ENCODE peak calls at places on chromosomes 3 and 15, in nine cellular contexts. Z is NCI-H1417, W is WTC11, J is occipital lobe, F is 8988T, X is HTR-8/SVneo, B is AG08396, K is tibial artery, N is Ammon's horn. H is an unnamed sample.

GRCh38 chr3:69368129-69368741 is 17.7 kb downstream of the FRMD4B start:
- DNase-seq in Z (no peak), W (no peak), J (no peak), F (no peak), X (no peak), B (no peak), K (no peak), N (no peak), H (no peak)

GRCh38 chr3:193816656-193817311 is 223.8 kb downstream of the OPA1 start:
- DNase-seq in Z (peak; percentile 16), W (peak; percentile 84), J (peak; percentile 19), F (no peak), X (no peak), B (peak; percentile 34), K (no peak), N (peak; percentile 58), H (peak; percentile 82)

GRCh38 chr15:74545776-74546656 is 5.0 kb downstream of the ARID3B start:
- DNase-seq in Z (peak; percentile 96), W (peak; percentile 23), J (peak; percentile 98), F (peak; percentile 65), X (peak; percentile 96), B (peak; percentile 97), K (peak; percentile 97), N (peak; percentile 97), H (peak; percentile 99)

GRCh38 chr3:178129109-178129508 is 407.1 kb upstream of the KCNMB2 start:
- DNase-seq in Z (no peak), W (no peak), J (no peak), F (no peak), X (no peak), B (no peak), K (no peak), N (no peak), H (no peak)

GRCh38 chr15:81297147-81297572 is 26.8 kb downstream of the STARD5 start:
- DNase-seq in Z (no peak), W (no peak), J (no peak), F (no peak), X (peak; percentile 22), B (peak; percentile 53), K (peak; percentile 60), N (no peak), H (no peak)

GRCh38 chr3:73680696-73681095 is 56.0 kb upstream of the PDZRN3 start:
- DNase-seq in Z (no peak), W (no peak), J (no peak), F (no peak), X (no peak), B (no peak), K (no peak), N (no peak), H (no peak)

GRCh38 chr3:154904328-154904727 is 175.8 kb upstream of the MME start:
- DNase-seq in Z (no peak), W (no peak), J (no peak), F (no peak), X (peak; percentile 41), B (peak; percentile 15), K (no peak), N (no peak), H (no peak)

GRCh38 chr3:47895241-47895640 is 92.3 kb downstream of the DHX30 start:
- DNase-seq in Z (no peak), W (no peak), J (no peak), F (no peak), X (no peak), B (no peak), K (no peak), N (no peak), H (no peak)

GRCh38 chr3:154144825-154145465 is 23.8 kb downstream of the ARHGEF26 start:
- DNase-seq in Z (peak; percentile 43), W (no peak), J (no peak), F (no peak), X (no peak), B (no peak), K (no peak), N (no peak), H (no peak)

GRCh38 chr3:169841171-169841570 is 28.5 kb upstream of the LRRC34 start:
- DNase-seq in Z (peak; percentile 5), W (no peak), J (no peak), F (no peak), X (no peak), B (no peak), K (no peak), N (no peak), H (no peak)

GRCh38 chr15:73284073-73284472 is 84.7 kb downstream of the HCN4 start:
- DNase-seq in Z (no peak), W (no peak), J (no peak), F (no peak), X (peak; percentile 77), B (no peak), K (no peak), N (no peak), H (no peak)

GRCh38 chr3:186220365-186220764 is 111.5 kb upstream of the ETV5 start:
- DNase-seq in Z (no peak), W (no peak), J (no peak), F (no peak), X (no peak), B (no peak), K (no peak), N (no peak), H (no peak)

GRCh38 chr3:99817437-99818240 is at the start of gene CMSS1:
- DNase-seq in Z (peak; percentile 90), W (peak; percentile 94), J (peak; percentile 87), F (peak; percentile 49), X (peak; percentile 79), B (peak; percentile 94), K (peak; percentile 95), N (peak; percentile 95), H (peak; percentile 96)

GRCh38 chr15:84811151-84811550 is 6.0 kb upstream of the ALPK3 start:
- DNase-seq in Z (no peak), W (no peak), J (no peak), F (no peak), X (no peak), B (no peak), K (no peak), N (no peak), H (no peak)

GRCh38 chr15:60548101-60548500 is 69.2 kb upstream of the ICE2 start:
- DNase-seq in Z (peak; percentile 79), W (no peak), J (no peak), F (no peak), X (no peak), B (no peak), K (no peak), N (no peak), H (no peak)

GRCh38 chr15:90421527-90421926 is 33.5 kb downstream of the IQGAP1 start:
- DNase-seq in Z (no peak), W (no peak), J (no peak), F (no peak), X (no peak), B (no peak), K (no peak), N (no peak), H (no peak)

GRCh38 chr3:169348981-169349942 is 314.2 kb downstream of the MECOM start:
- DNase-seq in Z (no peak), W (no peak), J (no peak), F (no peak), X (no peak), B (peak; percentile 8), K (no peak), N (no peak), H (no peak)

GRCh38 chr3:85567074-85567676 is 608.4 kb downstream of the CADM2 start:
- DNase-seq in Z (peak; percentile 53), W (peak; percentile 67), J (no peak), F (no peak), X (peak; percentile 5), B (no peak), K (no peak), N (peak; percentile 55), H (no peak)

GRCh38 chr3:188595890-188596376 is 442.0 kb downstream of the LPP start:
- DNase-seq in Z (no peak), W (no peak), J (no peak), F (no peak), X (no peak), B (peak; percentile 13), K (no peak), N (no peak), H (no peak)

GRCh38 chr3:18847583-18848197 is 300.6 kb upstream of the KCNH8 start:
- DNase-seq in Z (no peak), W (no peak), J (no peak), F (no peak), X (peak; percentile 0), B (no peak), K (no peak), N (no peak), H (no peak)

GRCh38 chr15:99164119-99164518 is 59.2 kb downstream of the SYNM start:
- DNase-seq in Z (no peak), W (no peak), J (no peak), F (no peak), X (no peak), B (no peak), K (no peak), N (no peak), H (no peak)

GRCh38 chr3:129320825-129321487 is 42.3 kb downstream of the HMCES start:
- DNase-seq in Z (no peak), W (no peak), J (no peak), F (no peak), X (no peak), B (no peak), K (no peak), N (no peak), H (no peak)

GRCh38 chr3:32283304-32283703 is 44.8 kb downstream of the CMTM8 start:
- DNase-seq in Z (no peak), W (no peak), J (no peak), F (no peak), X (no peak), B (no peak), K (no peak), N (no peak), H (peak; percentile 54)

GRCh38 chr3:171770689-171771620 is 39.3 kb downstream of the PLD1 start:
- DNase-seq in Z (no peak), W (peak; percentile 16), J (no peak), F (no peak), X (peak; percentile 30), B (peak; percentile 80), K (peak; percentile 77), N (peak; percentile 68), H (peak; percentile 70)

GRCh38 chr3:190809351-190809750 is 53.1 kb downstream of the GMNC start:
- DNase-seq in Z (no peak), W (no peak), J (no peak), F (no peak), X (no peak), B (no peak), K (no peak), N (no peak), H (no peak)

GRCh38 chr3:154972951-154973350 is 107.2 kb upstream of the MME start:
- DNase-seq in Z (no peak), W (no peak), J (no peak), F (no peak), X (no peak), B (no peak), K (no peak), N (no peak), H (no peak)

GRCh38 chr3:42735021-42735420 is 32.4 kb upstream of the HHATL start:
- DNase-seq in Z (peak; percentile 21), W (no peak), J (no peak), F (no peak), X (no peak), B (no peak), K (no peak), N (no peak), H (no peak)

GRCh38 chr3:177792363-177793030 is 595.2 kb upstream of the TBL1XR1 start:
- DNase-seq in Z (no peak), W (no peak), J (no peak), F (no peak), X (no peak), B (no peak), K (no peak), N (no peak), H (no peak)

GRCh38 chr15:74197176-74197965 is 5.2 kb downstream of the STRA6 start:
- DNase-seq in Z (no peak), W (no peak), J (no peak), F (no peak), X (no peak), B (no peak), K (no peak), N (no peak), H (no peak)

GRCh38 chr3:42666577-42666998 is 13.1 kb downstream of the ZBTB47 start:
- DNase-seq in Z (no peak), W (no peak), J (no peak), F (peak; percentile 36), X (no peak), B (no peak), K (no peak), N (no peak), H (no peak)

GRCh38 chr15:94411279-94411678 is 179.9 kb downstream of the MCTP2 start:
- DNase-seq in Z (peak; percentile 49), W (no peak), J (no peak), F (no peak), X (no peak), B (no peak), K (no peak), N (no peak), H (no peak)